ENCODE peak calls at places on chromosomes 7 and 10, in five cellular contexts. F, X, M, C and U are unnamed samples.

GRCh38 chr10:35640474-35640873 is 1.6 kb downstream of the FZD8 start:
- DNase-seq in F (peak), M (peak), X (peak), C (peak), U (peak)

GRCh38 chr7:139252451-139252850 is 21.4 kb downstream of the UBN2 start:
- DNase-seq in X (no peak), M (no peak), F (no peak), C (no peak), U (no peak)

GRCh38 chr7:155705656-155706360 is 61.3 kb downstream of the RBM33 start:
- DNase-seq in C (peak), F (no peak), X (no peak), M (no peak), U (no peak)

GRCh38 chr10:74949843-74950765 is 123.7 kb downstream of the KAT6B start:
- DNase-seq in F (no peak), C (no peak), M (no peak), X (no peak), U (no peak)

GRCh38 chr7:156509216-156509615 is 131.4 kb upstream of the RNF32 start:
- DNase-seq in M (no peak), F (no peak), X (no peak), C (no peak), U (no peak)

GRCh38 chr10:133394064-133394663 is at the start of gene MTG1:
- DNase-seq in C (peak), F (peak), X (peak), M (peak), U (peak)

GRCh38 chr10:117503170-117503885 is 39.2 kb upstream of the EMX2 start:
- DNase-seq in M (no peak), C (no peak), X (no peak), F (peak), U (peak)

GRCh38 chr7:151298765-151299164 is 42.8 kb upstream of the NUB1 start:
- DNase-seq in F (no peak), X (no peak), M (no peak), C (no peak), U (no peak)

GRCh38 chr10:111784386-111784785 is 399.2 kb downstream of the GPAM start:
- DNase-seq in F (no peak), C (no peak), X (no peak), M (no peak), U (no peak)

GRCh38 chr7:1403844-1404404 is 55.3 kb downstream of the MICALL2 start:
- DNase-seq in F (no peak), C (no peak), M (no peak), X (no peak), U (no peak)

GRCh38 chr10:52871191-52871843 is 98.7 kb upstream of the MBL2 start:
- DNase-seq in C (no peak), X (no peak), M (no peak), F (no peak), U (no peak)

GRCh38 chr10:26556756-26557640 is 118.9 kb downstream of the APBB1IP start:
- DNase-seq in M (no peak), C (no peak), X (peak), F (peak), U (peak)

GRCh38 chr10:104054430-104054829 is 31.2 kb downstream of the COL17A1 start:
- DNase-seq in X (peak), F (no peak), M (no peak), C (no peak), U (no peak)

GRCh38 chr7:114539575-114539974 is 125.0 kb downstream of the FOXP2 start:
- DNase-seq in X (no peak), M (no peak), F (no peak), C (no peak), U (peak)

GRCh38 chr10:79078367-79079073 is 9.8 kb downstream of the ZMIZ1 start:
- DNase-seq in F (peak), C (no peak), X (no peak), M (no peak), U (no peak)

GRCh38 chr10:101444058-101444457 is 90.1 kb downstream of the BTRC start:
- DNase-seq in F (no peak), M (no peak), C (no peak), X (peak), U (no peak)

GRCh38 chr7:73307436-73307835 is 1.2 kb downstream of the NSUN5 start:
- DNase-seq in C (no peak), M (no peak), X (no peak), F (no peak), U (no peak)

GRCh38 chr7:149827089-149827981 is 10.8 kb upstream of the ZNF862 start:
- DNase-seq in C (no peak), M (no peak), F (no peak), X (no peak), U (no peak)

GRCh38 chr7:66522518-66522917 is 106.2 kb upstream of the KCTD7 start:
- DNase-seq in C (no peak), M (no peak), F (no peak), X (no peak), U (no peak)

GRCh38 chr7:77903597-77903996 is 105.0 kb downstream of the PHTF2 start:
- DNase-seq in M (no peak), F (no peak), X (peak), C (peak), U (peak)

GRCh38 chr10:104254493-104255243 is at the start of gene GSTO1:
- DNase-seq in C (peak), M (peak), X (peak), F (peak), U (peak)

GRCh38 chr10:116978906-116979305 is 26.1 kb downstream of the SHTN1 start:
- DNase-seq in C (no peak), X (no peak), M (no peak), F (no peak), U (no peak)

GRCh38 chr10:6579904-6580278 is at the start of gene PRKCQ:
- DNase-seq in F (no peak), C (no peak), M (no peak), X (peak), U (no peak)

GRCh38 chr7:69968969-69969368 is 370.7 kb downstream of the AUTS2 start:
- DNase-seq in M (no peak), X (no peak), F (no peak), C (no peak), U (no peak)

GRCh38 chr10:49646256-49646870 is 32.5 kb downstream of the CHAT start:
- DNase-seq in M (no peak), F (peak), X (no peak), C (no peak), U (peak)

GRCh38 chr10:49742683-49743463 is 19.2 kb downstream of the OGDHL start:
- DNase-seq in F (no peak), M (no peak), C (no peak), X (no peak), U (no peak)

GRCh38 chr10:120514035-120514620 is 57.1 kb downstream of the PLPP4 start:
- DNase-seq in C (no peak), F (peak), X (no peak), M (no peak), U (peak)

GRCh38 chr10:7971949-7972348 is 82.5 kb upstream of the GATA3 start:
- DNase-seq in X (no peak), C (no peak), M (no peak), F (no peak), U (no peak)

GRCh38 chr7:139172775-139173174 is 58.3 kb upstream of the UBN2 start:
- DNase-seq in F (no peak), X (no peak), C (no peak), M (no peak), U (no peak)

GRCh38 chr10:7199152-7199760 is 211.6 kb downstream of the SFMBT2 start:
- DNase-seq in C (no peak), F (no peak), M (no peak), X (no peak), U (no peak)

GRCh38 chr7:150811-151221 is 41.6 kb upstream of the FAM20C start:
- DNase-seq in C (no peak), F (no peak), X (no peak), M (no peak), U (no peak)

GRCh38 chr7:156419782-156420181 is 220.8 kb upstream of the RNF32 start:
- DNase-seq in F (no peak), M (no peak), X (no peak), C (no peak), U (no peak)

GRCh38 chr7:21762469-21762868 is 183.2 kb downstream of the CDCA7L start:
- DNase-seq in X (no peak), F (no peak), M (no peak), C (no peak), U (no peak)

GRCh38 chr7:95772771-95773581 is 622 bp downstream of the DYNC1I1 start:
- DNase-seq in M (no peak), X (no peak), C (peak), F (peak), U (peak)

GRCh38 chr7:151897201-151897711 is 20.3 kb upstream of the PRKAG2 start:
- DNase-seq in X (no peak), M (no peak), F (peak), C (no peak), U (peak)

GRCh38 chr10:60970526-60970925 is 26.5 kb upstream of the RHOBTB1 start:
- DNase-seq in C (no peak), X (no peak), F (no peak), M (no peak), U (no peak)

GRCh38 chr7:35630573-35630972 is 64.4 kb downstream of the HERPUD2 start:
- DNase-seq in X (no peak), M (no peak), C (no peak), F (peak), U (no peak)

DNA sequence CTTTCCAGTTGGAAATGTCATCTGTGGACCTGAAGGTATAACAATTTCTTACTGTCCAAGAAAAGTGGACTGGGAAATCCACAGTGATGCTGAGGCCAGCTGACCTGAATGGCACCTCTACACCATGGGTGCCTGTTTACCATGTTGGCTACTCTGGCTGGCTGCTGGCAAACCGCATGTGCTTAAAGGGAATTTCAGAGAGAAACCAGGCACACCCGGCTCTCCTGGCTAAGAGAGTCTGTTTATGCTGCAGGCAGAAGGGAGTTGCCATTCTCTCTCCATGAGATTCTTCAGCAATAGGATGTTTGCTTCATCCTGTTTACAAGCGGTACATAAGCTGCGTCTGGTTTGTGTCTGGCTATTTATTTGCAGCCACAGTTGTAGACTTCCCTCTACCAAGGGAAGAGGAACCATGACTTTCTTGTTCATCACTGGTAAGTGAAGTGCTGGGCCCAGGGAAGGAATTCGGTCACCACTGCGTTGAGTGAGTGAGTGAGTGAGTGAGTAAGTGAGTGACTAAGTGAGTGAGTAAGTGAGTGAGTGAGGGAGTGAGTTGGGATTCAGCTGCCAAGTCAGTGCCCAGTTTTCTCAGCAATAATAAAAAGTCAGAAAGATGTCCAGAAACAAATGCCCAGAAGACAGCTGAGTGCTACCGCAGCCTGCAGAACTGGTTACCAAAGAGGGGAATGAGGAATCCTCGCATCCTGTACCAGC is 90.4 kb downstream of the COBL start:
- DNase-seq in X (no peak), F (peak), M (no peak), C (no peak), U (no peak)
- H3K27ac ChIP-seq in X (no peak), F (no peak), M (no peak), C (peak), U (no peak)

DNA sequence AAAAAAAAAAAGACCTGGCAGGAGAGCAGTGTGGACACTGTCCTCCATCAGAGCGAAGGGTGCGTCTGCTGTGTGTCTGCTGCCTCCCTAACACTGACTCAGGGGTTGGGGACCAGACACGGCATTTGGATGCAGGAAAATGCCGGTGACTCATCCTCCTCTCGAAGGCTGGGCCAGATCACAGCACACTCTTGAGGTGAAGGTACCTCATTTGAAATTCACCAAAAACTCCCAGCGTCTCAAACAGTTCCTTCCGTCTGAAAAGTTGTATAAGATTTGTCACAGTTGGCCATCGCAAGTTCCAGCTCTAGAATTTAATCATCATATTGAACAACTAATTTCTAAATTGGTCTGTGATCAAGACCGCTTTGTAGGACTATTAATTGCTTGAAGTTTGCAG is 118.1 kb upstream of the LYZL2 start:
- DNase-seq in X (no peak), M (no peak), F (peak), C (no peak), U (no peak)
- H3K27ac ChIP-seq in X (no peak), M (no peak), F (no peak), C (no peak), U (no peak)

DNA sequence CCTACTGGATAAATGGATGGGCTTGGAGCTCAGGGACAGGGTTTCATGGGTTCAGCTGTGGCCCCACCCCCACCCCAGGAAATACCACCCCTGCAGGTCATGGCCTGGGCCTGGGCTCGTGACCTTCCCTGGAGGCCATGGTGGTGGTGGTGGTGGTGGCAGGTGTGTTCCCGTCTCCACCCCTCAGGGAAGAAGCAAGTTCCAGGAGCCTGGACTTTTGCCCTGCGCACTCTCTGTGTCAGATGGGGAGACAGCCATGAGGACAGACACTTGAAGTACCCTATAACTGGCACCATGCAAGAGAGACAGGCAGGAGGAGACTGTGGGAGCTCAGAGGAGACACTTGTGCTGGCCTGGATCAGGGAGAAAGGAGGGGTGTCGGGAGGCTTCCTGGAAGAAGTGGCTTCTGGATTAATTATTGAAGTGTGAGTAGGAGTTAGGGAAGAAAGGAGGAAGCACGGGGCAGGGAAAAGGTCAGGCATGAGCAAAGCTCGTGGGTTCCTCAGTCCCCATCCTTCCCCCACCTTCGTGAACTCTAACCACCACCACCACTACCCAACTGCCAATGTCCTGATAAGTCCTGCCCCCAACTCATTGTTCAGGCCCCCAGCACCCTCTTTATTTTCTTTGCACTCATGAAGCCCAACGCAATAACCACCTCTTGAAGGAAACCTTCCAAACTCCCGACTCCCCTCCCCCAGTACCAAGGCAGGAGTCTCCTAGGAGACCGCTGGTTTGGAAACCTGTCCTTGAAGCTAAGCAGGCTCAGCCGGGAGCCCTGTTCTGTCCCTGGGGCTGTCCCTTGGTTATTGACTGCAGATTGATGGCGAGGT is 8.9 kb downstream of the SH2B2 start:
- DNase-seq in X (no peak), C (no peak), M (no peak), F (no peak), U (no peak)
- H3K27ac ChIP-seq in X (no peak), C (peak), M (no peak), F (no peak), U (peak)

GRCh38 chr7:147296201-147296600 is 1179.6 kb downstream of the CNTNAP2 start:
- DNase-seq in X (no peak), M (no peak), F (no peak), C (no peak), U (no peak)
- H3K27ac ChIP-seq in X (no peak), M (no peak), F (no peak), C (no peak), U (no peak)

GRCh38 chr10:72800000-72800740 is 93.4 kb upstream of the OIT3 start:
- DNase-seq in M (no peak), C (no peak), X (no peak), F (no peak), U (peak)

GRCh38 chr10:72793752-72794151 is 99.8 kb upstream of the OIT3 start:
- DNase-seq in C (no peak), F (no peak), X (no peak), M (no peak), U (no peak)

GRCh38 chr10:72796042-72796441 is 97.5 kb upstream of the OIT3 start:
- DNase-seq in M (no peak), F (no peak), C (no peak), X (no peak), U (no peak)

GRCh38 chr10:72794260-72794659 is 99.3 kb upstream of the OIT3 start:
- DNase-seq in M (no peak), X (no peak), F (peak), C (no peak), U (no peak)

GRCh38 chr10:72796538-72796937 is 97.0 kb upstream of the OIT3 start:
- DNase-seq in X (no peak), M (no peak), C (no peak), F (no peak), U (no peak)
- H3K27ac ChIP-seq in X (no peak), M (no peak), C (no peak), F (no peak), U (no peak)

DNA sequence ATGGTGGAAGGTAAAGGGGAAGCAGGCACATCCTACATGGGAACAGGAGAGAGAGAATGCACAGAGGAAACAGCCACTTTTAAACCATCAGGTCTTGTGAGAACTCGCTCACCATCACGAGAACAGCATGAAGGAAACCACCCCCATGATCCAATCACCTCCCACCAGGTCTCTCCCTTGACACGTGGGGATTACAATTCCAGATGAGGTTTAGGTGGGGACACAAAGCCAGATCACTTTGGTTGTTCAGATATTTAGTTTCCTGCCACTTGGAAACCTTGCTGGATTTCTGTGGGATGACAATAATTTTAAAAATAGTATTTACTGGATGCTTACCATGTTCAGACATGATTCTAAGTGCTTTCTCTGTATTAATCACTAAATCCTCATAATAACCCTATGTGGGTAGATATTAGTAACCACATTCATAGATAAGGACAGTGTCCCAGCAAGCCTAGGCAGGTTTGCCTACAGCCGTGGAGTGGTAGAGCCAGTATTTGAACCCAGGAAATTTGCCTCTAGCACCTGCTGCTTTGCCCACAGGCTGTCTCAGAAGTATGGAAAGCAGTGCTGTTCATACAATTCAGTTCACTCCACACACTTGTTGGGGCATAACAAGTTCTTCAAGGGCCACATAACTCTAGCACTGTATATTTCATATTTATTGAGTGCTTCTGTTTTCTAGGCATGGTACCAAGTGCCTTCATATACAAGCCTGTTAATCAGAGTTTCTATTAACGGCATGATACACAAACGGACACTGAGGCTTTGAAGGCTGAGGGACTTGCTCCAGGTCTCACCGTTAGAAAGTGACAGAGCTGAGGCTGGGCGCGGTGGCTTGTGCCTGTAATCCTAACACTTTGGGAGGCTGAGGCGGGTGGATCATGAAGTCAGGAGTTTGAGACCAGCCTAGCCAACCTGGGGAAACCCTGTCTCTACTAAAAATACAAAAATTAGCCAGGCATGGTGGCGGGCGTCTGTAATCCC is 8.3 kb downstream of the TLL2 start:
- DNase-seq in X (no peak), F (peak), C (no peak), M (no peak), U (no peak)
- H3K27ac ChIP-seq in X (no peak), F (peak), C (no peak), M (no peak), U (no peak)

GRCh38 chr10:77436257-77436780 is 201.3 kb downstream of the KCNMA1 start:
- DNase-seq in X (no peak), F (no peak), C (no peak), M (no peak), U (no peak)
- H3K27ac ChIP-seq in X (no peak), F (no peak), C (no peak), M (no peak), U (no peak)

GRCh38 chr10:44462338-44462914 is 77.5 kb upstream of the CXCL12 start:
- DNase-seq in C (no peak), F (no peak), X (no peak), M (no peak), U (no peak)
- H3K27ac ChIP-seq in C (no peak), F (no peak), X (no peak), M (no peak), U (no peak)

GRCh38 chr7:6647080-6647479 is 10.0 kb downstream of the ZNF316 start:
- DNase-seq in X (no peak), F (no peak), M (no peak), C (no peak), U (no peak)
- H3K27ac ChIP-seq in X (no peak), F (no peak), M (no peak), C (no peak), U (no peak)

GRCh38 chr10:70053212-70053895 is 708 bp downstream of the MACROH2A2 start:
- DNase-seq in M (no peak), X (no peak), C (no peak), F (peak), U (peak)

GRCh38 chr10:70054902-70055301 is 2.3 kb downstream of the MACROH2A2 start:
- DNase-seq in X (no peak), F (no peak), C (no peak), M (no peak), U (peak)

GRCh38 chr10:70052462-70053211 is at the start of gene MACROH2A2:
- DNase-seq in M (peak), F (peak), X (peak), C (no peak), U (peak)

GRCh38 chr10:70055550-70055949 is 2.9 kb downstream of the MACROH2A2 start:
- DNase-seq in M (no peak), C (no peak), X (no peak), F (peak), U (no peak)

GRCh38 chr10:70053896-70054641 is 1.4 kb downstream of the MACROH2A2 start:
- DNase-seq in M (no peak), X (peak), C (no peak), F (peak), U (peak)
- H3K27ac ChIP-seq in M (no peak), X (peak), C (no peak), F (no peak), U (peak)